ENCODE peak calls at places on chromosomes 7 and 10, in ten cellular contexts. One of them, this sample, is unnamed.

GRCh38 chr7:86793129-86793528 is 149.4 kb downstream of the GRM3 start:
- DNase-seq in bronchial epithelial cell: no peak
- DNase-seq in activated CD8-positive, alpha-beta memory T cell treated with anti-CD3 and anti-CD28 coated beads for 1 hour: no peak
- DNase-seq in progenitor cell of endocrine pancreas: no peak
- DNase-seq in amygdala: peak; percentile 37
- DNase-seq in EL: no peak
- DNase-seq in amniotic epithelial cell: no peak
- DNase-seq in AG10803: no peak
- DNase-seq in ELR: no peak
- DNase-seq in left colon: no peak
- DNase-seq in this sample: no peak

GRCh38 chr7:2726316-2727018 is 38.5 kb downstream of the AMZ1 start:
- DNase-seq in bronchial epithelial cell: no peak
- DNase-seq in activated CD8-positive, alpha-beta memory T cell treated with anti-CD3 and anti-CD28 coated beads for 1 hour: no peak
- DNase-seq in progenitor cell of endocrine pancreas: no peak
- DNase-seq in amygdala: no peak
- DNase-seq in EL: no peak
- DNase-seq in amniotic epithelial cell: no peak
- DNase-seq in AG10803: no peak
- DNase-seq in ELR: no peak
- DNase-seq in left colon: peak; percentile 16
- DNase-seq in this sample: no peak

GRCh38 chr10:5466451-5466996 is 32.8 kb downstream of the CALML5 start:
- DNase-seq in bronchial epithelial cell: peak; percentile 94
- DNase-seq in activated CD8-positive, alpha-beta memory T cell treated with anti-CD3 and anti-CD28 coated beads for 1 hour: no peak
- DNase-seq in progenitor cell of endocrine pancreas: no peak
- DNase-seq in amygdala: no peak
- DNase-seq in EL: peak; percentile 78
- DNase-seq in amniotic epithelial cell: peak; percentile 87
- DNase-seq in AG10803: peak; percentile 61
- DNase-seq in ELR: peak; percentile 48
- DNase-seq in left colon: peak; percentile 89
- DNase-seq in this sample: peak; percentile 31

GRCh38 chr7:27198138-27198841 is 1.6 kb downstream of the HOXA13 start:
- DNase-seq in bronchial epithelial cell: no peak
- DNase-seq in activated CD8-positive, alpha-beta memory T cell treated with anti-CD3 and anti-CD28 coated beads for 1 hour: no peak
- DNase-seq in progenitor cell of endocrine pancreas: no peak
- DNase-seq in amygdala: no peak
- DNase-seq in EL: peak; percentile 45
- DNase-seq in amniotic epithelial cell: no peak
- DNase-seq in AG10803: no peak
- DNase-seq in ELR: peak; percentile 61
- DNase-seq in left colon: no peak
- DNase-seq in this sample: no peak

GRCh38 chr7:69859342-69859741 is 261.1 kb downstream of the AUTS2 start:
- DNase-seq in bronchial epithelial cell: no peak
- DNase-seq in activated CD8-positive, alpha-beta memory T cell treated with anti-CD3 and anti-CD28 coated beads for 1 hour: no peak
- DNase-seq in progenitor cell of endocrine pancreas: no peak
- DNase-seq in amygdala: no peak
- DNase-seq in EL: no peak
- DNase-seq in amniotic epithelial cell: no peak
- DNase-seq in AG10803: no peak
- DNase-seq in ELR: no peak
- DNase-seq in left colon: no peak
- DNase-seq in this sample: no peak

GRCh38 chr7:4683043-4683883 is 1.2 kb downstream of the FOXK1 start:
- DNase-seq in bronchial epithelial cell: peak; percentile 29
- DNase-seq in activated CD8-positive, alpha-beta memory T cell treated with anti-CD3 and anti-CD28 coated beads for 1 hour: peak; percentile 15
- DNase-seq in progenitor cell of endocrine pancreas: no peak
- DNase-seq in amygdala: no peak
- DNase-seq in EL: no peak
- DNase-seq in amniotic epithelial cell: no peak
- DNase-seq in AG10803: no peak
- DNase-seq in ELR: peak; percentile 33
- DNase-seq in left colon: peak; percentile 57
- DNase-seq in this sample: peak; percentile 25

GRCh38 chr10:62916157-62916603 is 100.0 kb upstream of the EGR2 start:
- DNase-seq in bronchial epithelial cell: peak; percentile 56
- DNase-seq in activated CD8-positive, alpha-beta memory T cell treated with anti-CD3 and anti-CD28 coated beads for 1 hour: no peak
- DNase-seq in progenitor cell of endocrine pancreas: no peak
- DNase-seq in amygdala: no peak
- DNase-seq in EL: peak; percentile 57
- DNase-seq in amniotic epithelial cell: peak; percentile 60
- DNase-seq in AG10803: peak; percentile 95
- DNase-seq in ELR: peak; percentile 68
- DNase-seq in left colon: no peak
- DNase-seq in this sample: peak; percentile 77

GRCh38 chr10:77635402-77636227 is 2.0 kb downstream of the KCNMA1 start:
- DNase-seq in bronchial epithelial cell: no peak
- DNase-seq in activated CD8-positive, alpha-beta memory T cell treated with anti-CD3 and anti-CD28 coated beads for 1 hour: no peak
- DNase-seq in progenitor cell of endocrine pancreas: no peak
- DNase-seq in amygdala: no peak
- DNase-seq in EL: peak; percentile 51
- DNase-seq in amniotic epithelial cell: no peak
- DNase-seq in AG10803: no peak
- DNase-seq in ELR: peak; percentile 55
- DNase-seq in left colon: no peak
- DNase-seq in this sample: no peak

GRCh38 chr7:109402107-109402506 is 832.4 kb downstream of the DNAJB9 start:
- DNase-seq in bronchial epithelial cell: no peak
- DNase-seq in activated CD8-positive, alpha-beta memory T cell treated with anti-CD3 and anti-CD28 coated beads for 1 hour: no peak
- DNase-seq in progenitor cell of endocrine pancreas: no peak
- DNase-seq in amygdala: no peak
- DNase-seq in EL: no peak
- DNase-seq in amniotic epithelial cell: no peak
- DNase-seq in AG10803: no peak
- DNase-seq in ELR: no peak
- DNase-seq in left colon: no peak
- DNase-seq in this sample: no peak

GRCh38 chr10:16964571-16965241 is 147.5 kb upstream of the RSU1 start:
- DNase-seq in bronchial epithelial cell: no peak
- DNase-seq in activated CD8-positive, alpha-beta memory T cell treated with anti-CD3 and anti-CD28 coated beads for 1 hour: no peak
- DNase-seq in progenitor cell of endocrine pancreas: no peak
- DNase-seq in amygdala: no peak
- DNase-seq in EL: no peak
- DNase-seq in amniotic epithelial cell: peak; percentile 57
- DNase-seq in AG10803: peak; percentile 89
- DNase-seq in ELR: no peak
- DNase-seq in left colon: no peak
- DNase-seq in this sample: peak; percentile 34

GRCh38 chr7:154871928-154872750 is 130.8 kb downstream of the PAXIP1 start:
- DNase-seq in bronchial epithelial cell: no peak
- DNase-seq in activated CD8-positive, alpha-beta memory T cell treated with anti-CD3 and anti-CD28 coated beads for 1 hour: no peak
- DNase-seq in progenitor cell of endocrine pancreas: no peak
- DNase-seq in amygdala: no peak
- DNase-seq in EL: no peak
- DNase-seq in amniotic epithelial cell: no peak
- DNase-seq in AG10803: no peak
- DNase-seq in ELR: no peak
- DNase-seq in left colon: no peak
- DNase-seq in this sample: no peak

GRCh38 chr7:98737176-98737575 is 120.1 kb downstream of the NPTX2 start:
- DNase-seq in bronchial epithelial cell: no peak
- DNase-seq in activated CD8-positive, alpha-beta memory T cell treated with anti-CD3 and anti-CD28 coated beads for 1 hour: no peak
- DNase-seq in progenitor cell of endocrine pancreas: no peak
- DNase-seq in amygdala: no peak
- DNase-seq in EL: no peak
- DNase-seq in amniotic epithelial cell: no peak
- DNase-seq in AG10803: no peak
- DNase-seq in ELR: no peak
- DNase-seq in left colon: no peak
- DNase-seq in this sample: no peak

GRCh38 chr10:16995867-16996529 is 133.6 kb downstream of the CUBN start:
- DNase-seq in bronchial epithelial cell: no peak
- DNase-seq in activated CD8-positive, alpha-beta memory T cell treated with anti-CD3 and anti-CD28 coated beads for 1 hour: no peak
- DNase-seq in progenitor cell of endocrine pancreas: no peak
- DNase-seq in amygdala: no peak
- DNase-seq in EL: peak; percentile 41
- DNase-seq in amniotic epithelial cell: peak; percentile 54
- DNase-seq in AG10803: peak; percentile 65
- DNase-seq in ELR: peak; percentile 53
- DNase-seq in left colon: no peak
- DNase-seq in this sample: no peak

GRCh38 chr10:12503311-12503710 is 154.0 kb downstream of the CAMK1D start:
- DNase-seq in bronchial epithelial cell: no peak
- DNase-seq in activated CD8-positive, alpha-beta memory T cell treated with anti-CD3 and anti-CD28 coated beads for 1 hour: no peak
- DNase-seq in progenitor cell of endocrine pancreas: no peak
- DNase-seq in amygdala: no peak
- DNase-seq in EL: no peak
- DNase-seq in amniotic epithelial cell: no peak
- DNase-seq in AG10803: no peak
- DNase-seq in ELR: no peak
- DNase-seq in left colon: no peak
- DNase-seq in this sample: no peak

GRCh38 chr10:71548494-71548846 is 151.8 kb downstream of the CDH23 start:
- DNase-seq in bronchial epithelial cell: no peak
- DNase-seq in activated CD8-positive, alpha-beta memory T cell treated with anti-CD3 and anti-CD28 coated beads for 1 hour: no peak
- DNase-seq in progenitor cell of endocrine pancreas: no peak
- DNase-seq in amygdala: no peak
- DNase-seq in EL: no peak
- DNase-seq in amniotic epithelial cell: peak; percentile 3
- DNase-seq in AG10803: no peak
- DNase-seq in ELR: peak; percentile 39
- DNase-seq in left colon: no peak
- DNase-seq in this sample: no peak

GRCh38 chr7:7438851-7439250 is 96.8 kb downstream of the COL28A1 start:
- DNase-seq in bronchial epithelial cell: peak; percentile 100
- DNase-seq in activated CD8-positive, alpha-beta memory T cell treated with anti-CD3 and anti-CD28 coated beads for 1 hour: no peak
- DNase-seq in progenitor cell of endocrine pancreas: no peak
- DNase-seq in amygdala: no peak
- DNase-seq in EL: peak; percentile 99
- DNase-seq in amniotic epithelial cell: peak; percentile 90
- DNase-seq in AG10803: peak; percentile 97
- DNase-seq in ELR: peak; percentile 100
- DNase-seq in left colon: no peak
- DNase-seq in this sample: peak; percentile 87

GRCh38 chr10:70417568-70417967 is 13.6 kb downstream of the EIF4EBP2 start:
- DNase-seq in bronchial epithelial cell: peak; percentile 24
- DNase-seq in activated CD8-positive, alpha-beta memory T cell treated with anti-CD3 and anti-CD28 coated beads for 1 hour: no peak
- DNase-seq in progenitor cell of endocrine pancreas: no peak
- DNase-seq in amygdala: no peak
- DNase-seq in EL: no peak
- DNase-seq in amniotic epithelial cell: peak; percentile 78
- DNase-seq in AG10803: no peak
- DNase-seq in ELR: peak; percentile 27
- DNase-seq in left colon: no peak
- DNase-seq in this sample: no peak

GRCh38 chr7:40232242-40232929 is 97.6 kb downstream of the SUGCT start:
- DNase-seq in bronchial epithelial cell: peak; percentile 49
- DNase-seq in activated CD8-positive, alpha-beta memory T cell treated with anti-CD3 and anti-CD28 coated beads for 1 hour: no peak
- DNase-seq in progenitor cell of endocrine pancreas: no peak
- DNase-seq in amygdala: peak; percentile 20
- DNase-seq in EL: peak; percentile 71
- DNase-seq in amniotic epithelial cell: peak; percentile 78
- DNase-seq in AG10803: peak; percentile 73
- DNase-seq in ELR: peak; percentile 81
- DNase-seq in left colon: no peak
- DNase-seq in this sample: peak; percentile 63

GRCh38 chr7:95609277-95609971 is 13.1 kb upstream of the PDK4 start:
- DNase-seq in bronchial epithelial cell: peak; percentile 26
- DNase-seq in activated CD8-positive, alpha-beta memory T cell treated with anti-CD3 and anti-CD28 coated beads for 1 hour: no peak
- DNase-seq in progenitor cell of endocrine pancreas: no peak
- DNase-seq in amygdala: peak; percentile 47
- DNase-seq in EL: peak; percentile 10
- DNase-seq in amniotic epithelial cell: peak; percentile 46
- DNase-seq in AG10803: peak; percentile 72
- DNase-seq in ELR: peak; percentile 44
- DNase-seq in left colon: peak; percentile 64
- DNase-seq in this sample: peak; percentile 39

This sample was measured in GM03348.